ENCODE peak calls at places on chromosomes 5 and 9, in four cellular contexts. S is fibroblast of lung, J is endodermal cell, H is pancreas. D is an unnamed sample.

GRCh38 chr5:96243862-96244261 is 189.2 kb downstream of the PCSK1 start:
- DNase-seq in S (no peak), J (no peak), H (no peak), D (no peak)

GRCh38 chr5:77333451-77334123 is 123.1 kb downstream of the PDE8B start:
- DNase-seq in S (no peak), J (no peak), H (no peak), D (no peak)

GRCh38 chr5:139157556-139157955 is 40.6 kb downstream of the SIL1 start:
- DNase-seq in S (no peak), J (no peak), H (no peak), D (no peak)

GRCh38 chr5:110769282-110769681 is 30.5 kb downstream of the SLC25A46 start:
- DNase-seq in S (peak; percentile 90), J (no peak), H (no peak), D (no peak)

GRCh38 chr9:76655121-76655531 is 109.1 kb upstream of the PCA3 start:
- DNase-seq in S (no peak), J (no peak), H (no peak), D (no peak)

GRCh38 chr9:126875780-126876510 is 15.5 kb downstream of the ZBTB34 start:
- DNase-seq in S (no peak), J (no peak), H (no peak), D (no peak)

GRCh38 chr5:81850494-81850893 is 99.6 kb upstream of the SSBP2 start:
- DNase-seq in S (peak; percentile 40), J (no peak), H (no peak), D (no peak)

GRCh38 chr9:24342457-24342856 is 203.2 kb downstream of the IZUMO3 start:
- DNase-seq in S (no peak), J (no peak), H (no peak), D (no peak)

GRCh38 chr9:87880683-87881082 is 2.0 kb upstream of the SPATA31E1 start:
- DNase-seq in S (no peak), J (peak; percentile 38), H (no peak), D (no peak)

GRCh38 chr9:79264511-79265448 is 307.0 kb upstream of the TLE4 start:
- DNase-seq in S (no peak), J (no peak), H (no peak), D (no peak)

GRCh38 chr5:11822598-11822997 is 81.6 kb downstream of the CTNND2 start:
- DNase-seq in S (no peak), J (no peak), H (no peak), D (no peak)

GRCh38 chr5:64418013-64418412 is 87.8 kb upstream of the RGS7BP start:
- DNase-seq in S (no peak), J (no peak), H (no peak), D (no peak)

GRCh38 chr9:38437193-38437823 is 13.1 kb upstream of the IGFBPL1 start:
- DNase-seq in S (no peak), J (no peak), H (no peak), D (peak; percentile 32)

GRCh38 chr9:16030513-16031185 is 477.8 kb downstream of the CCDC171 start:
- DNase-seq in S (peak; percentile 88), J (no peak), H (no peak), D (peak; percentile 27)

GRCh38 chr9:109182940-109183798 is 16.1 kb upstream of the FRRS1L start:
- DNase-seq in S (peak; percentile 23), J (peak; percentile 79), H (no peak), D (peak; percentile 39)

GRCh38 chr5:172789687-172790495 is 18.9 kb upstream of the DUSP1 start:
- DNase-seq in S (peak; percentile 72), J (peak; percentile 63), H (no peak), D (peak; percentile 24)

GRCh38 chr9:105835721-105836120 is 141.4 kb downstream of the TMEM38B start:
- DNase-seq in S (no peak), J (peak; percentile 67), H (peak; percentile 34), D (peak; percentile 18)

GRCh38 chr9:93680445-93681315 is 104.3 kb downstream of the PHF2 start:
- DNase-seq in S (no peak), J (peak; percentile 43), H (peak; percentile 68), D (no peak)

GRCh38 chr9:116358251-116358650 is 204.7 kb downstream of the PAPPA start:
- DNase-seq in S (no peak), J (no peak), H (no peak), D (no peak)

GRCh38 chr9:94783121-94783664 is 56.7 kb downstream of the AOPEP start:
- DNase-seq in S (peak; percentile 89), J (peak; percentile 85), H (peak; percentile 71), D (peak; percentile 91)

GRCh38 chr5:141742866-141743651 is 61.0 kb upstream of the ARAP3 start:
- DNase-seq in S (peak; percentile 37), J (peak; percentile 92), H (peak; percentile 60), D (no peak)

GRCh38 chr5:6260846-6261245 is 117.5 kb downstream of the MED10 start:
- DNase-seq in S (no peak), J (no peak), H (no peak), D (no peak)

GRCh38 chr5:157989296-157989695 is 130.4 kb upstream of the CLINT1 start:
- DNase-seq in S (no peak), J (no peak), H (no peak), D (no peak)

GRCh38 chr9:15697459-15697858 is 144.6 kb downstream of the CCDC171 start:
- DNase-seq in S (peak; percentile 94), J (no peak), H (no peak), D (no peak)

GRCh38 chr5:165187815-165188214 is 1682.4 kb downstream of the MAT2B start:
- DNase-seq in S (no peak), J (no peak), H (no peak), D (no peak)

GRCh38 chr9:132943677-132944293 is 631 bp downstream of the TSC1 start:
- DNase-seq in S (no peak), J (no peak), H (no peak), D (no peak)

GRCh38 chr5:178640331-178641045 is 13.6 kb upstream of the CLK4 start:
- DNase-seq in S (no peak), J (no peak), H (no peak), D (no peak)

GRCh38 chr5:89351975-89352374 is 469.0 kb upstream of the MEF2C start:
- DNase-seq in S (peak; percentile 30), J (no peak), H (no peak), D (no peak)

GRCh38 chr5:174623018-174623417 is 101.4 kb upstream of the MSX2 start:
- DNase-seq in S (no peak), J (no peak), H (no peak), D (no peak)

DNA sequence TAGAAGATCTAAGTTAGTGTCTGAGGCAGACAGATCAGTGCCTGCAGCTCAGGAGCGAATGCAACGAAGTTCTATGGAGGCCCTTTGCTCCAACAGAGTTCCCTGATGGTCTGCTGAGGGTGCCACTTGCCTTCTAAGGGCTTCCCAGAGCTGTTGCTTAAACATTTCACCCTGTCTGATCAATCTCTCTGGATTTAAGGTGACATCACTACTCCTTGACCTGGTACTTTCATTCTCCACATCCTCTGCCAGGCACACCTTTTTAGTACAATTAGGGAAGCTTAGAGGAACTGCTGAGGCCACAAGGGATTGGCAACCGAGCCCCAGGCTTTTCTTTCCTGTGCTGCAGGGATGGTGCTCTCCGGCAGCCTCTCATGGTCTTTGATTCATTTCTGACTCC is 94.2 kb upstream of the IFNK start:
- DNase-seq in S (no peak), J (no peak), H (no peak), D (no peak)
- H3K4me1 ChIP-seq in S (no peaks in the 10 kb centered on the region), J (peaks cover 6% of the 10 kb centered on the region), H (peaks cover 30% of the 10 kb centered on the region), D (peaks cover 11% of the 10 kb centered on the region)

DNA sequence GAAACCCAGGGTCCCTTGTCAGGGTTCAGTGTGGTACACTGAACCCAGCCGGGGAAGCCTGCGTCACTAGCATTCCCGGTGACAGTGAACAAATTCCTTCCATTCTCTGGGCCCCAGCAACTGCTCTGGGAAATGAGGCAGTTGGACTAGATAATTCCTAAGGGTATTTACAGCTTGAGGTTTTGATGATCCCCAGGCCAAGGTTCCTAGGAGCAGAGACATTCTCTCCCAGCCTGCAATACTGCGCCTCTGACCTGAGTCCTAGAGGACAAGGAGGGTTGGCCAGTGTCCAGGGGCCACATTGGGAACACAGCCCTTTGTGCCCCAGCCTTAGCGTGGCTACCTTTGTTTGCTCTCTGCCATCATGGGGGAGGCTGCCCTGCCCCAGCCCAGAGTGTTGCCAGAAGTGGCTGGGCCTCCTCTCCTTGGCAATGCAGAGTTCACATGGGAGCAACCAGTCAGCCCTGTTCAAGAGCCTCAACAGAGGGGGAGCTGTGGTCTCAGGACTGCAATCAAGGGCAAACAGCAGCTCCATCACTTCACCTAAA is 178.2 kb downstream of the SEC61B start:
- DNase-seq in S (no peak), J (peak; percentile 70), H (no peak), D (no peak)
- TF ChIP-seq CTCF in S (no peak), J (peak; percentile 63), H (no peak), D (no peak)

DNA sequence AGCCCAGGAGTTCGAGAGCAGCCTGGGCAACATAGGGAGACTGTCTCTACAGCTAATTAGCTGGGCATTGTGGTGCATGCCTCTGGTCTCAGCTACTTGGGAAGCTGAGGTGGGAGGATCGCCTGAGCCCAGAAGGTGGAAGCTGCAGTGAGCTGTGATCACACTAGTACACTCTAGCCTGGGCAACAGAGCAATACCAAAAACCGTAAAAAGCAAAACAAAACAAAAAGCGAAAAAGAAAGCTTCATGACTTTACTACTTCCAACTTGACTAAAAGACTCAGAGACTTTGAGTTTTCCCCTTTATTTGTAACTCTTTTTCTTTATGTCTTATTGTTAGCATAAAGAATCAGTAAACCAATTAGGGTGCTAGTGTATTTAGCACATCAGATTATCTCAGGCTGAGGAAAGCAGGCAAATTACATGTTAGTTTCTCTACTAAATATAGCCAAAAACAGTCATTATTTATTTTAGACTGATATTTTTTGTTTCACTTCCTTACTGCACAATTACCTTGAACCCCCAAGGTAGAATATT is 5.4 kb downstream of the RAD17 start:
- DNase-seq in S (no peak), J (no peak), H (no peak), D (no peak)
- H3K27ac ChIP-seq in S (no peak overlapping the region), J (no peak overlapping the region), H (no peak overlapping the region), D (no peak overlapping the region)

GRCh38 chr5:55440188-55440646 is 94.5 kb downstream of the PLPP1 start:
- DNase-seq in S (no peak), J (no peak), H (no peak), D (no peak)
- H3K4me1 ChIP-seq in S (peaks cover 12% of the 10 kb centered on the region), J (no peaks in the 10 kb centered on the region), H (no peaks in the 10 kb centered on the region), D (peaks cover 5% of the 10 kb centered on the region)

DNA sequence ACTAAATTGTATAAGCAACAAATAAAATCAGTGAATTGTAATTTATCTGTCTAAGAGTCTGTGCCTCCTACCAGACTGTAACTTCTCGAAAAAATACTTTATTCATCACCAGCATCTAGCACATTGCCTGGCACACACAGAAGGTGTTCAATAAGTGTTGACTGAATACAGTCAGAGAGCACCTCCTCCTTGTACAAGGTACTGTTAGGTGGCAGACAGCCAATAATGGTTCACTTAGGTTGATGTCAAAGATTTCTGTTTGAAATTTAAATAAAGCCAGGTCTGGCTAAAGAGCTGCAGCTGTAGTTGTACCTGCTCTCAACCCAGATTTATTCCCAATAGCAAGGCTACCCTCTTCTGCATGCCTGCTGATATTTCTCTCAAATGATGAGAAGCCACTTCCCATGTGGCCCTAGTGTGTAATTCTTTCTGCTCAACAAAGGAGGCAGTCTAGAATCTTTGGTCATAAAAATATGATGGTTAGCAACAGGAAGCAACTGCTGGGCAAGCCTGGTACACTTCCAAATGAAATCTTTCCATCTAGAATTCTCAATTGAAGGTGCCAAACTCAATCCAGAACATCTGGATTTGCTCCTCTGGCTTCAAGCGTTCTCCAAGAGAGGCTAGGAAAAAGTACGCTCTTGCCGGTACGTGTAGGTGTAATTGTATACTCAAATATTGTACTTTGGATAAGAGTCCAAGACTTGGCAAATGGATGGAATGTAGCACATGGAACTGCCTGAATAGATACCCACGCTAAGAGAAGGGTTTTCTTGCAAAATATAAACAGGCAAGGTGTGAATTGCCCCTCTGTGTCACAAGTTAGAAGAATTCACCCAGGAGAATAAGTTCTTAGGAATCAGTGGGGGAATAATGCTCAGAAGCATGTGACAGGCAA is 95.6 kb downstream of the NR6A1 start:
- DNase-seq in S (no peak), J (no peak), H (no peak), D (no peak)
- TF ChIP-seq CTCF in S (no peak), J (peak; percentile 12), H (no peak), D (no peak)

D was measured in upper lobe of left lung.